ENCODE peak calls at places on chromosomes 2 and 18, in four cellular contexts. W, L, T and O are unnamed samples.

GRCh38 chr2:46294185-46294836 is 2.9 kb upstream of the EPAS1 start:
- DNase-seq in W (peak; percentile 85), L (peak; percentile 69), T (no peak), O (peak; percentile 63)

GRCh38 chr2:74502147-74502719 is 2.8 kb upstream of the LBX2 start:
- DNase-seq in W (no peak), L (no peak), T (no peak), O (peak; percentile 72)

GRCh38 chr2:201180010-201180409 is 2.9 kb upstream of the CASP10 start:
- DNase-seq in W (no peak), L (no peak), T (no peak), O (no peak)

GRCh38 chr2:847669-848068 is 103.0 kb upstream of the SNTG2 start:
- DNase-seq in W (no peak), L (no peak), T (no peak), O (no peak)

GRCh38 chr2:19488009-19488691 is 129.7 kb upstream of the OSR1 start:
- DNase-seq in W (no peak), L (peak; percentile 43), T (no peak), O (no peak)

GRCh38 chr2:17195016-17195415 is 323.2 kb downstream of the RAD51AP2 start:
- DNase-seq in W (no peak), L (no peak), T (no peak), O (no peak)

GRCh38 chr2:34836361-34836760 is 1237.3 kb upstream of the FAM98A start:
- DNase-seq in W (no peak), L (no peak), T (no peak), O (no peak)

GRCh38 chr2:95274291-95275150 is at the start of gene PROM2:
- DNase-seq in W (peak; percentile 89), L (no peak), T (no peak), O (no peak)

GRCh38 chr18:69689081-69689759 is 258.5 kb downstream of the CD226 start:
- DNase-seq in W (no peak), L (no peak), T (no peak), O (no peak)

GRCh38 chr2:149401007-149401406 is 70.6 kb downstream of the LYPD6 start:
- DNase-seq in W (no peak), L (no peak), T (no peak), O (no peak)

GRCh38 chr2:226184940-226185575 is 614.6 kb downstream of the IRS1 start:
- DNase-seq in W (no peak), L (peak; percentile 5), T (no peak), O (no peak)

GRCh38 chr2:55779459-55780421 is 86.1 kb upstream of the PNPT1 start:
- DNase-seq in W (no peak), L (peak; percentile 72), T (no peak), O (no peak)

GRCh38 chr2:200054681-200055468 is 99.5 kb downstream of the MAIP1 start:
- DNase-seq in W (peak; percentile 83), L (no peak), T (no peak), O (no peak)

GRCh38 chr2:169173876-169174275 is 104.5 kb downstream of the DHRS9 start:
- DNase-seq in W (no peak), L (no peak), T (no peak), O (no peak)

GRCh38 chr2:198100323-198100722 is 295.9 kb downstream of the PLCL1 start:
- DNase-seq in W (no peak), L (no peak), T (no peak), O (peak; percentile 6)

GRCh38 chr2:134029478-134029877 is 224.4 kb upstream of the MGAT5 start:
- DNase-seq in W (no peak), L (no peak), T (no peak), O (no peak)

GRCh38 chr2:38747819-38748218 is 3.3 kb downstream of the SRSF7 start:
- DNase-seq in W (no peak), L (no peak), T (no peak), O (no peak)

GRCh38 chr2:236158969-236159777 is 9.0 kb downstream of the GBX2 start:
- DNase-seq in W (peak; percentile 85), L (no peak), T (no peak), O (no peak)

GRCh38 chr2:55047677-55048299 is 2.5 kb downstream of the RTN4 start:
- DNase-seq in W (no peak), L (no peak), T (no peak), O (peak; percentile 55)

GRCh38 chr2:222899413-222900181 is 38.8 kb downstream of the ACSL3 start:
- DNase-seq in W (no peak), L (no peak), T (no peak), O (no peak)

GRCh38 chr18:61908661-61909060 is 15.9 kb upstream of the RNF152 start:
- DNase-seq in W (no peak), L (no peak), T (no peak), O (no peak)

GRCh38 chr18:24534271-24534670 is 73.8 kb downstream of the HRH4 start:
- DNase-seq in W (no peak), L (no peak), T (no peak), O (no peak)

GRCh38 chr2:196239622-196240587 is 68.5 kb upstream of the STK17B start:
- DNase-seq in W (peak; percentile 18), L (no peak), T (no peak), O (peak; percentile 22)